ENCODE peak calls at places on chromosomes 2 and 18, in four cellular contexts. K is HCT116, S is GM23248, H is hepatocyte. R is an unnamed sample.

GRCh38 chr2:109560265-109560664 is 53.5 kb downstream of the SEPTIN10 start:
- DNase-seq in K (no peak), S (peak), H (no peak), R (peak)

GRCh38 chr2:198296665-198297308 is 492.4 kb downstream of the PLCL1 start:
- DNase-seq in K (peak), S (peak), H (peak), R (peak)

GRCh38 chr2:217610411-217610814 is 392.4 kb downstream of the TNS1 start:
- DNase-seq in K (no peak), S (no peak), H (peak), R (no peak)

GRCh38 chr18:44771957-44772917 is 91.5 kb downstream of the SETBP1 start:
- DNase-seq in K (no peak), S (no peak), H (peak), R (no peak)

GRCh38 chr2:109392140-109392539 is 221.6 kb downstream of the SEPTIN10 start:
- DNase-seq in K (no peak), S (no peak), H (no peak), R (no peak)

GRCh38 chr18:3596324-3597158 is 146.6 kb downstream of the TGIF1 start:
- DNase-seq in K (no peak), S (no peak), H (peak), R (peak)

GRCh38 chr2:174631009-174631981 is 33.7 kb upstream of the WIPF1 start:
- DNase-seq in K (no peak), S (peak), H (no peak), R (peak)

GRCh38 chr2:201261471-201261870 is 1.1 kb downstream of the CASP8 start:
- DNase-seq in K (no peak), S (no peak), H (no peak), R (no peak)

GRCh38 chr2:101900375-101900774 is 91.4 kb upstream of the IL1R2 start:
- DNase-seq in K (no peak), S (no peak), H (no peak), R (peak)

GRCh38 chr2:56613917-56614316 is 430.1 kb downstream of the CCDC85A start:
- DNase-seq in K (no peak), S (peak), H (no peak), R (no peak)

GRCh38 chr2:196924051-196924450 is 2.5 kb downstream of the PGAP1 start:
- DNase-seq in K (no peak), S (no peak), H (no peak), R (no peak)

GRCh38 chr18:28735731-28736130 is 558.8 kb upstream of the CDH2 start:
- DNase-seq in K (no peak), S (peak), H (no peak), R (peak)

GRCh38 chr2:196399736-196400691 is 228.6 kb upstream of the STK17B start:
- DNase-seq in K (peak), S (peak), H (peak), R (peak)

GRCh38 chr2:129164220-129164619 is 815.2 kb upstream of the RAB6C start:
- DNase-seq in K (no peak), S (no peak), H (no peak), R (no peak)

GRCh38 chr2:218513676-218514075 is 54.5 kb downstream of the USP37 start:
- DNase-seq in K (no peak), S (no peak), H (no peak), R (no peak)

GRCh38 chr2:113137827-113138226 is 10.4 kb downstream of the IL1RN start:
- DNase-seq in K (no peak), S (no peak), H (no peak), R (no peak)

GRCh38 chr18:9333441-9334350 is 877 bp upstream of the TWSG1 start:
- DNase-seq in K (no peak), S (peak), H (no peak), R (no peak)

GRCh38 chr2:240956935-240957655 is 41.3 kb upstream of the SNED1 start:
- DNase-seq in K (no peak), S (no peak), H (no peak), R (no peak)

GRCh38 chr2:105139556-105140236 is 101.8 kb downstream of the MRPS9 start:
- DNase-seq in K (no peak), S (peak), H (no peak), R (no peak)

GRCh38 chr18:3604626-3605408 is 154.8 kb downstream of the TGIF1 start:
- DNase-seq in K (no peak), S (peak), H (peak), R (peak)

GRCh38 chr18:11052800-11053199 is 96.6 kb downstream of the PIEZO2 start:
- DNase-seq in K (no peak), S (peak), H (peak), R (no peak)

GRCh38 chr2:9897331-9897737 is 54.1 kb downstream of the TAF1B start:
- DNase-seq in K (peak), S (peak), H (peak), R (peak)

GRCh38 chr2:42568431-42569115 is at the start of gene MTA3:
- DNase-seq in K (no peak), S (peak), H (peak), R (peak)

GRCh38 chr2:159873136-159873728 is 75.2 kb upstream of the CD302 start:
- DNase-seq in K (no peak), S (no peak), H (no peak), R (no peak)

GRCh38 chr18:47953471-47953931 is 23.0 kb upstream of the SMAD2 start:
- DNase-seq in K (no peak), S (peak), H (no peak), R (peak)

GRCh38 chr2:186429095-186429494 is 57.0 kb upstream of the ZC3H15 start:
- DNase-seq in K (no peak), S (peak), H (no peak), R (peak)

GRCh38 chr18:8329186-8329771 is 280.0 kb upstream of the RAB12 start:
- DNase-seq in K (no peak), S (peak), H (peak), R (peak)

GRCh38 chr2:10028988-10029874 is 14.1 kb upstream of the KLF11 start:
- DNase-seq in K (no peak), S (peak), H (peak), R (no peak)

GRCh38 chr2:203682688-203683130 is 23.7 kb upstream of the CD28 start:
- DNase-seq in K (no peak), S (peak), H (no peak), R (no peak)

GRCh38 chr2:199869227-199869541 is 18.2 kb upstream of the FTCDNL1 start:
- DNase-seq in K (no peak), S (no peak), H (no peak), R (no peak)

GRCh38 chr2:199870581-199870980 is 19.6 kb upstream of the FTCDNL1 start:
- DNase-seq in K (no peak), S (no peak), H (no peak), R (no peak)

GRCh38 chr2:199875400-199875799 is 24.4 kb upstream of the FTCDNL1 start:
- DNase-seq in K (no peak), S (peak), H (no peak), R (no peak)

GRCh38 chr2:199869653-199870052 is 18.7 kb upstream of the FTCDNL1 start:
- DNase-seq in K (no peak), S (no peak), H (no peak), R (no peak)

DNA sequence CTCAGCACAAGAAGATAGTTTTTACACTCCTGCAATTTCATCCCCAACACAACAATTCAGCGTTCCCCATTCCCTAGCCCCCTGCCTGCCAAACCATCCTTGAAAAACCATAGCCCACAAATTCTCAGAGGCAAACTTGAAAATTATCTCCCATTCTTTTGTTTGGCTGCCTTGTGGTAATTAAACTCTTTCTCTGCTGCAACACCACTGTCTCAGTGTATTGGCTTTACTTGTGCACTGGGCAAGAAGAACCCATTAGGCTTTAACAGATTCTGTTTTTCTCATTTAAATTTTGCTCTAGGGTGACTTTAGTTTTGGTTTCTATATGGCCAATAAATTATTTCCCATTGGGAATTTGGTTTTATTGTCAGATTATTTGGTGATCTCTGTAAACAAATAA is 23.2 kb upstream of the FTCDNL1 start:
- DNase-seq in K (no peak), S (no peak), H (no peak), R (no peak)
- TF ChIP-seq EZH2phosphoT487 in K (no peak), S (no peak), H (no peak), R (no peak)

GRCh38 chr2:167581961-167582574 is 665.3 kb downstream of the STK39 start:
- DNase-seq in K (no peak), S (peak), H (no peak), R (peak)
- TF ChIP-seq EZH2phosphoT487 in K (no peak), S (no peak), H (no peak), R (no peak)

GRCh38 chr2:29747786-29748470 is 173.5 kb downstream of the ALK start:
- DNase-seq in K (peak), S (peak), H (no peak), R (peak)
- TF ChIP-seq EZH2phosphoT487 in K (no peak), S (no peak), H (no peak), R (no peak)

GRCh38 chr2:229417176-229417575 is 146.1 kb upstream of the PID1 start:
- DNase-seq in K (no peak), S (no peak), H (no peak), R (no peak)

GRCh38 chr2:229419158-229419557 is 148.1 kb upstream of the PID1 start:
- DNase-seq in K (no peak), S (peak), H (no peak), R (no peak)

GRCh38 chr2:229417906-229418305 is 146.8 kb upstream of the PID1 start:
- DNase-seq in K (no peak), S (no peak), H (no peak), R (no peak)

GRCh38 chr2:229414631-229415030 is 143.5 kb upstream of the PID1 start:
- DNase-seq in K (no peak), S (no peak), H (no peak), R (no peak)

GRCh38 chr2:229416116-229416694 is 145.1 kb upstream of the PID1 start:
- DNase-seq in K (no peak), S (peak), H (no peak), R (no peak)
- TF ChIP-seq EZH2phosphoT487 in K (no peak), S (no peak), H (no peak), R (no peak)

GRCh38 chr2:84486436-84487115 is 27.5 kb upstream of the SUCLG1 start:
- DNase-seq in K (no peak), S (peak), H (peak), R (peak)
- TF ChIP-seq EZH2phosphoT487 in K (no peak), S (no peak), H (no peak), R (no peak)

DNA sequence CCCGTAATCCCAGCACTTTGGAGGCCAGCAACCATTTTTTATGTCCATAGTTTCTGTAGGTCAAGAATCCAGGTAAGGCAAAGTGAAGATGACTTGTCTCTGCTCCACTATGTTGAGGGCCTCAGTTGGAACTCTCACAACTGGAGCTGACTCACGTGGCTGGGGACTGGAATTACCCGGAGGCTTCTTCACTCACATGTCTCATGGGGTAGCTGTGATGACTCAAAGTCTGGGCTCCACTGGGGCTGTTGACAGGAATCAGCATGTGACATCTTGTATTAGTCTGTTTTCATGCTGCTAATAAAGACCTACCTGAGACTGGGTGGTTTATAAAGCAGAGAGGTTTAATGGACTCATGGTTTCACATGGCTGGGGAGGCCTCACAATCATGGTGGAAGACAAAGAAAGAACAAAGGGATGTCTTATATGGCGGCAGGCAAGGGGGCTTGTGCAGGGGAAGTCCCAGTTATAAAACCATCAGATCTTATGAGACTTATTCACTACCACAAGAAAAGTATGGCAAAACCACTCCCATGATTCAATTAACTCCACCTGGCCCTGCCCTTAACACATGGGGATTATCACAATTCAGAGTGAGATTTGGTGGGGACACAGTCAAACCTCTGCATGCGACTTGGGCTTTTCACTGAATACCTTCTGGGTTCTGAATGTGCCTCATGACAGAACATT is 7.8 kb upstream of the PPP1R1C start:
- DNase-seq in K (no peak), S (peak), H (peak), R (peak)
- TF ChIP-seq EZH2phosphoT487 in K (no peak), S (no peak), H (no peak), R (no peak)

GRCh38 chr2:231482806-231483391 is 18.6 kb upstream of the NCL start:
- DNase-seq in K (no peak), S (peak), H (peak), R (peak)

GRCh38 chr2:231479455-231479854 is 15.2 kb upstream of the NCL start:
- DNase-seq in K (no peak), S (no peak), H (no peak), R (no peak)

GRCh38 chr2:231487197-231487596 is 22.9 kb upstream of the NCL start:
- DNase-seq in K (no peak), S (no peak), H (no peak), R (no peak)

GRCh38 chr2:231480781-231481180 is 16.5 kb upstream of the NCL start:
- DNase-seq in K (no peak), S (no peak), H (no peak), R (no peak)

DNA sequence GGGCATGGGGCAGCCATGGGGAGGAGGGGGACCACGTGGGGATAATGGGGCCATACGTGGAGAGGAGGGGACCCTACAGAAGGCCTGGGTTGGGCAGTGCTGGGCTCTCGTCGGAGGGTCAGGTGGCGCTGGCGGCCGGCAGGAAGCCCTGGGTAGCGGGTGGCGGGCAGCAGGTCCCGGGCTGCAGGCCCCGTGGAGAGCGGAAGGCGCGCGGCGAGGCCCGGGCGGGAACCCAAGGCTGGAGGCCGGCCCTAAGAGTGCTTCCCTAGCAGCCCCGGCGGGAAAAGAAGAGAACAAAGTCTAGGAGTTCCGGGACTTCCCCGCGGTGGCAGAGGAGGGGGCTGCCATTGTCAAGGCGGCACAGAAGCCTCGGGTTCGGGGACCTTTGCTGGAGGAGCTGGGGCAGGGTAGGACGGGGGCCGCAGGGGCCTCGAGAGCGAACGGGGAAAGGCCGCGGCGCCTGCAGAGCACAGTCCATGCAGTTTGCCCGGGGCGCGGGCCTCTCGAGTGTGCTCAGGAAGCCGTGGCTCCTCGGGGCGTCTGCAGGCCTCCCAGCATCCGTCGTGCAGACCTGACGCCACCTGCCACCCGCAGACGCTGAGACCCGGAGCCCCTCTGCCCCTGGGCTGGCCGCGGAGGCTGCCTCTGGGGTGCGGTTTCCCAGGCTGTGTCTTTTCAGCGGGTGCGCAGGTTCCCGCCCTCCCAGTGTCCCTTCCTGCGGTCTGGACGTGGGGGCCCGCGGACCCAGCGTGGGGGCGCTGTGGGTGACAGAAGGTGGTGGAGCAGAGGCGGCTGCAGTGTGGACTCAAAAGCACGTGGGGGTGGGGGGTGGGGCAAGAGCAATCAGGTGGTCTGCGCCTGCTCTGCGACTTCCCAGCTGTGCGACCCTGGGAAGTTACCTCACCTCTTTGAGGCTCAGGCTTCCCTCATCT is 19.4 kb upstream of the NCL start:
- DNase-seq in K (no peak), S (peak), H (no peak), R (no peak)
- TF ChIP-seq EZH2phosphoT487 in K (no peak), S (no peak), H (no peak), R (no peak)

GRCh38 chr18:57975805-57976204 is 68.2 kb upstream of the NEDD4L start:
- DNase-seq in K (no peak), S (no peak), H (no peak), R (no peak)

GRCh38 chr18:57976230-57976773 is 67.7 kb upstream of the NEDD4L start:
- DNase-seq in K (no peak), S (no peak), H (no peak), R (no peak)

GRCh38 chr18:57973889-57974288 is 70.1 kb upstream of the NEDD4L start:
- DNase-seq in K (no peak), S (no peak), H (no peak), R (no peak)

GRCh38 chr18:57970356-57971095 is 73.5 kb upstream of the NEDD4L start:
- DNase-seq in K (peak), S (peak), H (no peak), R (peak)

DNA sequence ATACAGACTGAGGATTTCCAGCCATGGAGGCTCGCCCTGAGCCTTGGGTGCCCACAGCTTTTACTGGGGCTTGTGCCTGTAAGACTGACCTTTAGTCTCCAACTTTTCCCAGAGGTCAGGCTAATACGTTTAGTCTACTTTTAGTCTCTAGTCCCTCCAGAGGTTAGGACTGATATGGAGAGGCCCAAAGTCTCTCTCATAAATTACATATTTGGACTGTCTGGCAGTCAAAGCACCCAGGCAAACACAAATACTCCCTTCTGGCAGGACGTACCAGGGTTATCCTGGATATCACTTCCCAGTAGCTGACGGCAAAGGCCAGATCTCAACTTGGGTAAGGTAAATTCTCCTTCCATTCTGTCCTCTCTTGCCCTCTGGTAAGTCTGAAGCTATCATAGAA is 69.4 kb upstream of the NEDD4L start:
- DNase-seq in K (no peak), S (no peak), H (no peak), R (no peak)
- TF ChIP-seq EZH2phosphoT487 in K (no peak), S (no peak), H (no peak), R (no peak)

DNA sequence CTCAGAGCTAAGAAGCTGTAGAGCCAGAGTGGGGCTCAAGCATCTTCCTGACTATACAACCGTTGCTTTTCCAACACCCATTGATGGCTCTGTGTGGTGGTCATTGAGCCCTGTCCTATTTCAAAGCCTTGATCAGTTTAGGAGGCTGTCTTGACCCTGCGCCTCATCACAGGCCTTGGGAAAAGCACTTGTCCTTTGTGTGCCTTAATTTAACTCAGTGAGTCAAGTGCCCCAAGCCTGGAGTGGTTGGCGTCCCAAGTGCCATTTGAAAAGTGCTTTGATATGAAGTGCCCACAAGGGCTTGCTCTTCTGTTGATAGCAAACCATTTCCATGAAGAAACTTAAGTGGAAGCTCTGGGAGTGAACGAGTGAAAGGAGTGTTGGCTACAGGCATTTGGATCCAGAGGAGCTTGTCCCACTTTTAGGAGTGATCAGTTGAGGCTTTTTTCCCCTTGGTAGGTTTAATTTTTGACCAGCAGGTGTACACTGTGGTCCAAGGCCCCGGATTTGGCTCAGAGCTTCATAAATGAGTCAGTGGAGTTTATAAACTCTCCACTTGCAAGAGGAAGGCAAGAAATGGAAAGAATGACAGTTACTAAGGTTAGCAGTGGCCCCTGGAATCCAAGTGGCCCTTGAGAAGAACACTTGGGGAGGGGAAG is 50.3 kb downstream of the ACTR2 start:
- DNase-seq in K (no peak), S (peak), H (no peak), R (peak)
- TF ChIP-seq EZH2phosphoT487 in K (no peak), S (no peak), H (no peak), R (no peak)

GRCh38 chr2:47271054-47272000 is 116.2 kb upstream of the STPG4 start:
- DNase-seq in K (no peak), S (no peak), H (no peak), R (no peak)
- TF ChIP-seq EZH2phosphoT487 in K (no peak), S (no peak), H (no peak), R (no peak)